ENCODE peak calls at places on chromosome 9, in seven cellular contexts. V is amygdala, K is IMR-90, U is T47D, L is non-pigmented ciliary epithelial cell, N is NCI-H1092 treated with DMSO at 0.1 percent for 48 hours, C is AG20443. D is an unnamed sample.

GRCh38 chr9:129208191-129209091 is 30.4 kb upstream of the IER5L start:
- DNase-seq in V (no peak), K (no peak), U (no peak), L (no peak), N (no peak), C (no peak), D (no peak)

GRCh38 chr9:74610523-74611061 is 113.5 kb downstream of the RORB start:
- DNase-seq in V (no peak), K (no peak), U (no peak), L (peak; percentile 15), N (no peak), C (no peak), D (no peak)

GRCh38 chr9:88802533-88802932 is 188.7 kb upstream of the S1PR3 start:
- DNase-seq in V (no peak), K (no peak), U (no peak), L (no peak), N (no peak), C (no peak), D (no peak)

GRCh38 chr9:127612993-127613954 is 1.2 kb downstream of the STXBP1 start:
- DNase-seq in V (no peak), K (peak; percentile 57), U (no peak), L (no peak), N (peak; percentile 53), C (peak; percentile 77), D (no peak)

GRCh38 chr9:113511856-113512761 is 48.6 kb downstream of the RGS3 start:
- DNase-seq in V (no peak), K (peak; percentile 73), U (no peak), L (no peak), N (no peak), C (peak; percentile 39), D (no peak)

GRCh38 chr9:79173932-79174331 is 397.8 kb upstream of the TLE4 start:
- DNase-seq in V (no peak), K (peak; percentile 59), U (no peak), L (no peak), N (no peak), C (no peak), D (no peak)

GRCh38 chr9:135969064-135969683 is 8.0 kb upstream of the UBAC1 start:
- DNase-seq in V (no peak), K (peak; percentile 22), U (no peak), L (no peak), N (no peak), C (no peak), D (no peak)

GRCh38 chr9:126069400-126069955 is 257.2 kb upstream of the MVB12B start:
- DNase-seq in V (no peak), K (no peak), U (no peak), L (no peak), N (no peak), C (no peak), D (no peak)

GRCh38 chr9:121852646-121853616 is 201.5 kb downstream of the DAB2IP start:
- DNase-seq in V (no peak), K (peak; percentile 47), U (no peak), L (no peak), N (no peak), C (peak; percentile 32), D (no peak)

GRCh38 chr9:17229945-17230560 is 95.2 kb downstream of the CNTLN start:
- DNase-seq in V (no peak), K (no peak), U (no peak), L (no peak), N (no peak), C (no peak), D (peak; percentile 78)

GRCh38 chr9:87950765-87951488 is 23.4 kb downstream of the CDK20 start:
- DNase-seq in V (no peak), K (peak; percentile 34), U (peak; percentile 44), L (no peak), N (peak; percentile 20), C (peak; percentile 34), D (no peak)

GRCh38 chr9:112487799-112488345 is 1.2 kb downstream of the KIAA1958 start:
- DNase-seq in V (no peak), K (no peak), U (no peak), L (no peak), N (no peak), C (no peak), D (peak; percentile 10)

D was measured in foreskin melanocyte.